ENCODE peak calls at places on chromosomes 11 and 22, in four cellular contexts. D, K, V and P are unnamed samples.
A peak's percentile ranks its signal among the peaks of the same experiment; 100 is the strongest.

GRCh38 chr11:76654310-76654851 is 16.2 kb downstream of the LRRC32 start:
- DNase-seq in K (peak; percentile 78), V (peak; percentile 94), D (peak; percentile 11), P (no peak)

GRCh38 chr11:101003468-101003867 is 126.1 kb downstream of the PGR start:
- DNase-seq in V (no peak), K (no peak), D (no peak), P (no peak)

GRCh38 chr11:57426754-57427691 is at the start of gene SLC43A3:
- DNase-seq in V (peak; percentile 91), K (peak; percentile 90), D (peak; percentile 63), P (peak; percentile 75)

GRCh38 chr11:2549080-2549479 is 104.3 kb downstream of the KCNQ1 start:
- DNase-seq in V (peak; percentile 38), D (no peak), K (no peak), P (no peak)

GRCh38 chr11:121318848-121319834 is 26.6 kb downstream of the SC5D start:
- DNase-seq in K (peak; percentile 21), V (no peak), D (no peak), P (peak; percentile 50)

GRCh38 chr11:134939905-134940304 is 527.9 kb upstream of the B3GAT1 start:
- DNase-seq in D (no peak), V (no peak), K (peak; percentile 24), P (no peak)

GRCh38 chr11:78397398-78397797 is 20.2 kb downstream of the GAB2 start:
- DNase-seq in V (no peak), K (no peak), D (no peak), P (no peak)

GRCh38 chr11:24375351-24375750 is 121.5 kb upstream of the LUZP2 start:
- DNase-seq in D (no peak), V (no peak), K (no peak), P (no peak)

GRCh38 chr11:44928807-44929206 is 21.9 kb downstream of the TP53I11 start:
- DNase-seq in D (no peak), K (no peak), V (no peak), P (no peak)

GRCh38 chr11:100876826-100877545 is 189.9 kb downstream of the ARHGAP42 start:
- DNase-seq in V (no peak), D (no peak), K (no peak), P (peak; percentile 91)

GRCh38 chr11:92826136-92826535 is 143.3 kb upstream of the MTNR1B start:
- DNase-seq in D (no peak), K (no peak), V (no peak), P (peak; percentile 32)

GRCh38 chr11:16815047-16815767 is 76.8 kb downstream of the C11orf58 start:
- DNase-seq in V (peak; percentile 78), K (peak; percentile 30), D (peak; percentile 45), P (no peak)

GRCh38 chr11:82944198-82944597 is 42.7 kb downstream of the DDIAS start:
- DNase-seq in K (no peak), V (no peak), D (no peak), P (no peak)
- TF ChIP-seq CTCF in K (no peak), V (no peak), D (no peak), P (no peak)

DNA sequence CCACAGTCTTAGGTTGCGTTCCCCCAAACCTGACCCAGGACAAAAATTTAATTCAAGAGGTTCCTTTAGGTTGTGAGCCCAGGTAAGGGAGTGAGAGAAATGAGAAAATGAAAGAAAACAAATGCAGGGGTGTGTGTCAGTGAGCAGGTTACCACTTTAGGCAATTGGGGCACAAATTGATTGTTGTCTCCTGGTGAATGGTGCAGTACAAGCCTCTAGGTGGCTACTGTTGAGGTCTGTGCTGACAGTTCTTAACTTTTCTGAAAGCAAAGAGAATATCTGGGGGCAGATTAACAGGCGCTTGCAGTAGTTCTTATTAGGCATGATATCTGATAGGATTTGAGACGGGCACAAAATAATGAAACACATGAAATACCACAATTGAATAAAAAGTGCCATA is 894.6 kb downstream of the FAM181B start:
- DNase-seq in D (no peak), K (no peak), V (no peak), P (no peak)
- TF ChIP-seq CTCF in D (no peak), K (no peak), V (no peak), P (no peak)

GRCh38 chr11:65032216-65032615 is 5.0 kb downstream of the SNX15 start:
- DNase-seq in V (no peak), K (no peak), D (no peak), P (no peak)
- TF ChIP-seq CTCF in V (no peak), K (no peak), D (no peak), P (no peak)

GRCh38 chr11:18844753-18845367 is 53.3 kb upstream of the PTPN5 start:
- DNase-seq in D (no peak), K (peak; percentile 47), V (no peak), P (peak; percentile 47)
- TF ChIP-seq CTCF in D (no peak), K (peak; percentile 71), V (no peak), P (peak; percentile 80)

DNA sequence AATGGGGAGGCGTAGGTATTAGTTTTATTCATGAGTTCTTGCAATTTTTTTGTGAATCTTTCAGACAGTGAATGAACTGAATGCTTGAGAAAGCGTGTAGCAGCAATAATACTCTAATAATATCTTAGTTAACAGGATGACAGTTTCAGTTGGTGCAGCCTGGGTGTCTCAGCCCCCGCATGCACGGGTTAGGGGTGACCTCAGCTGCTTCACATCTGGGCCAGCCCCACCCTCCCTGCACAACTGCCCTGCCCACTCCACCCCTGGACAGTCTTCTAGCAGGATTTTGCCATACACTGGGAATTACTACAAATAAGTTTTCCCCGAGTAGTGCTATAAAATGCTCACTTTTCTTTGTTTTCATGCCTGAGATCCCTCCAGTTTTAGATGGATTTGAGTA is 83.2 kb downstream of the ST3GAL4 start:
- DNase-seq in D (no peak), K (no peak), V (no peak), P (no peak)
- TF ChIP-seq CTCF in D (no peak), K (no peak), V (no peak), P (no peak)

GRCh38 chr11:63915961-63916836 is 765 bp downstream of the RCOR2 start:
- DNase-seq in D (no peak), V (peak; percentile 79), K (peak; percentile 76), P (no peak)
- TF ChIP-seq CTCF in D (no peak), V (peak; percentile 49), K (peak; percentile 80), P (peak; percentile 70)

GRCh38 chr22:31150615-31151014 is 9.4 kb upstream of the RNF185 start:
- DNase-seq in K (no peak), D (no peak), V (no peak), P (no peak)
- TF ChIP-seq CTCF in K (peak; percentile 33), D (no peak), V (no peak), P (peak; percentile 74)

DNA sequence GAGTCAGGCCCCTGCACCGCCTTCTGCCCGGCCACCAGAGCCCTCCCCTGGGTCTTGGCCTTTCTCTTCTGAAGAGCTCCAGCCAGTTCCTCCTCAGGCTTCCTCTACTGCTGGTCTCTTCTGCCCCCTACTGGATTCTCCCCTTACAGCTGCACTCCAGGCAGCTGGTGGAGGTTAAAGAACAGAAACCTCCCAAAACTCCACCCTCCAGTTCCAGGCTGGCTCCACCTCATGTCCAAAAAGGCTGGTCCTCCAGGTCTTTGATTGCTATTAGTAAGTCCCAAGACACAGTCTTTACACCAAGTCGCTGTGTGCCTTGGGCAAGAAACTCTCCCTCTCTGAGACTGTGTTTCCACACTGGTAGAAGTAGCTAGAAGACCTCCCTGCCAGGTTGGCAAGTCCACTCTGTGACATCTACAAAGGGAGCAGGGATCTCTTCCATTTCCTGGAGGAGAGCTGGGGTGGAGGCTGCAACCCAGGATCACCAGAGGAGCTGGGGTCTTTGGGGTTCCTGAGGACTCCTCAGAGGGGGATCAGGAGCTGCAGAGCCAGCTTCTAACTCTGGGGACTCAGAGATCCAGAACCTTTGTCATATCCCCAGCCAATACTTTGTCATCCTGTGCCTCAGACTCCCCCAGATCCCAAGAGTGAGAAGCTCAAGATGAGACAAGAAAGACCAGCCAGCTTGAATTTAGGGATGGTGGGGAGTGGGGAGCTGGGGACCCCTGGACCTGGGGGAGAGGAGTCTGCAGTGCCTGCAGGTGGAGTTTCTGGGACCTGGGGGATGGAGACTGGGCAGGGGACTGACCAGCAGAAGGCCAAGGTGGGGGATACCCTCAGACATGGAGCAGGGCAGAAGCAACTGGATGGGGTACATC is 3.4 kb upstream of the IGLL5 start:
- DNase-seq in K (peak; percentile 99), D (peak; percentile 35), V (peak; percentile 64), P (peak; percentile 56)
- TF ChIP-seq CTCF in K (no peak), D (peak; percentile 76), V (peak; percentile 20), P (peak; percentile 80)

GRCh38 chr22:24265734-24266133 is 4.9 kb upstream of the SPECC1L start:
- DNase-seq in D (no peak), K (no peak), V (no peak), P (no peak)

GRCh38 chr22:24271406-24271760 is 752 bp downstream of the SPECC1L start:
- DNase-seq in D (no peak), K (peak; percentile 11), V (no peak), P (no peak)

DNA sequence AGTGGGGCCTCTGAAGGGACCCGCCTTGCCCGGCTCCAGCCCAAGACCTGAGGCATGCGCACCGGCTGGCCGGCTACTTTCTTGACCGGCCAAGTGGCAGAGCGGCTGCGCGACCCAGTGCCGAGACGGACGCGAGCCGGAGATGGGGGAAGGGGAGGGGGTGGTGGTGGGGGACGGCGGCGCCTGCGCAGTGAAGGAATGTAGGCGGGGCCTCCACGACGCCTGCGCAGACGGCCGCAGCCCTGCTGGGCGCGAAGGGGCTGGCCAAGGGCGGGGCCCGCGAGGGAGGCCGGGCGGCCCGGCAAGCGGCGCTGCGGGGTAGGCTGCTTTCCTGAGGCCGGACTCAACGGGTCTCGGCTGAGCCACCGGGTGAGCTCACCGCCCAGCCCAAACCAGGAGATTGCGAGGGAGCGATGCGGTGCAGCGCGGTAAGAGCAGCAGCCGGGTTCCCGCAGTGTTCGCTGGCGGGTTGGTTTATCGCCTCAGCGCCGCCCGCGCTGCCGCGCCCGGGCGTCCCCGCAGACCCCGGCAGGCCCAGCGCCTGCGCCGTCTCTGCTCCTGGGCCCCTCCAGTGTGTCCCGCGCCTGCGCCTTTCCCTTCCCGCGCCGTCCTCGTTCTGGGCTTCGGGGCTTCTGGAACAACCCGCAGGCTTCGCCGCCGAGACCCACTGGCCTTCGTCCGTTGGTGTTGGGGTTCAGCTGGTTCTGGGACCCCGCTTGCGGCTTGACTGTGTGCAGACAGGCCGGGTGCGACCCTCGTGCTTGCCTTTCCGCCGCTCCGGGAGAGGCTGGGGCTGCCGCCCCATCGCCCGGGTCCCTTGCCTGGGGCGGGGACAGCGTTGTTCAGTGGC is at the start of gene SPECC1L:
- DNase-seq in V (peak; percentile 97), K (peak; percentile 90), D (peak; percentile 85), P (peak; percentile 88)
- TF ChIP-seq CTCF in V (peak; percentile 13), K (no peak), D (peak; percentile 31), P (peak; percentile 41)

DNA sequence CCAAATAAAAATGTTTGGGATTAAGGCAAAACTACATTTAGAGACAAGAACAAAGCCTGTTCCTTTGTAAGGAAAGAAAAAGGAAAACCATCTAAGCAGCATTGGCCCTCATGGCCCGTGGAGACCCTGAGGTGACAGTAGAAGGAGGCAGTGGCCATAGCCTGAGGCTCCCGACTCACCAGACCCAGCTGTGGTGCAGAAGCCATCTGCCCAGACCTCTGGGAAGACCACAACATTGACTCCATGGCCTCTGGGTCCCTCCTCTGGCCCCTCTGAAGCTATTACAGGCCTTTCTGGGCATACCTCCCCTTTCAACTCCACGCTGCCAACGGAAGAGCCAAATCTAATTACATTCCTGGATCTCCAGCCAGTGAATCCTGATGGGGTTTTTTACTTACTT is 6.4 kb downstream of the PRAME start:
- DNase-seq in D (no peak), V (no peak), K (peak; percentile 84), P (no peak)
- TF ChIP-seq CTCF in D (no peak), V (no peak), K (no peak), P (no peak)